ENCODE peak calls at places on chromosomes 12 and 14, in six cellular contexts. One of them, this sample, is unnamed.

GRCh38 chr12:109289004-109289403 is 20.1 kb downstream of the FOXN4 start:
- DNase-seq in endothelial cell: no peak
- DNase-seq in thoracic aorta: no peak
- DNase-seq in dorsolateral prefrontal cortex: no peak
- DNase-seq in pancreas: no peak
- DNase-seq in heart right ventricle: no peak
- DNase-seq in this sample: no peak

GRCh38 chr14:91599966-91600365 is 89.9 kb upstream of the PPP4R3A start:
- DNase-seq in thoracic aorta: no peak
- DNase-seq in pancreas: no peak
- DNase-seq in dorsolateral prefrontal cortex: no peak
- DNase-seq in heart right ventricle: no peak
- DNase-seq in endothelial cell: no peak
- DNase-seq in this sample: no peak

GRCh38 chr12:71589478-71589881 is 74.2 kb downstream of the ZFC3H1 start:
- DNase-seq in dorsolateral prefrontal cortex: no peak
- DNase-seq in pancreas: no peak
- DNase-seq in thoracic aorta: no peak
- DNase-seq in endothelial cell: no peak
- DNase-seq in heart right ventricle: no peak
- DNase-seq in this sample: no peak

GRCh38 chr14:77248666-77249065 is 22.3 kb downstream of the NGB start:
- DNase-seq in dorsolateral prefrontal cortex: no peak
- DNase-seq in heart right ventricle: no peak
- DNase-seq in endothelial cell: no peak
- DNase-seq in pancreas: no peak
- DNase-seq in thoracic aorta: no peak
- DNase-seq in this sample: no peak

GRCh38 chr12:87812711-87813110 is 216.5 kb downstream of the C12orf50 start:
- DNase-seq in heart right ventricle: no peak
- DNase-seq in dorsolateral prefrontal cortex: no peak
- DNase-seq in pancreas: no peak
- DNase-seq in endothelial cell: no peak
- DNase-seq in thoracic aorta: no peak
- DNase-seq in this sample: no peak

GRCh38 chr12:112752298-112752697 is 39.2 kb upstream of the RPH3A start:
- DNase-seq in thoracic aorta: no peak
- DNase-seq in heart right ventricle: no peak
- DNase-seq in dorsolateral prefrontal cortex: no peak
- DNase-seq in pancreas: no peak
- DNase-seq in endothelial cell: no peak
- DNase-seq in this sample: no peak

GRCh38 chr14:25010471-25010870 is 39.5 kb downstream of the STXBP6 start:
- DNase-seq in heart right ventricle: no peak
- DNase-seq in endothelial cell: no peak
- DNase-seq in pancreas: no peak
- DNase-seq in dorsolateral prefrontal cortex: no peak
- DNase-seq in thoracic aorta: no peak
- DNase-seq in this sample: no peak

GRCh38 chr14:78950654-78951053 is 780.5 kb downstream of the NRXN3 start:
- DNase-seq in endothelial cell: no peak
- DNase-seq in dorsolateral prefrontal cortex: no peak
- DNase-seq in heart right ventricle: no peak
- DNase-seq in thoracic aorta: no peak
- DNase-seq in pancreas: no peak
- DNase-seq in this sample: no peak

GRCh38 chr14:68734231-68734732 is 58.6 kb downstream of the ZFP36L1 start:
- DNase-seq in endothelial cell: no peak
- DNase-seq in pancreas: no peak
- DNase-seq in heart right ventricle: no peak
- DNase-seq in thoracic aorta: no peak
- DNase-seq in dorsolateral prefrontal cortex: no peak
- DNase-seq in this sample: no peak

GRCh38 chr14:39884091-39884490 is 451.9 kb upstream of the FBXO33 start:
- DNase-seq in thoracic aorta: no peak
- DNase-seq in dorsolateral prefrontal cortex: no peak
- DNase-seq in endothelial cell: no peak
- DNase-seq in pancreas: no peak
- DNase-seq in heart right ventricle: no peak
- DNase-seq in this sample: no peak

GRCh38 chr12:120055231-120055630 is 61.3 kb downstream of the RAB35 start:
- DNase-seq in thoracic aorta: no peak
- DNase-seq in pancreas: no peak
- DNase-seq in heart right ventricle: no peak
- DNase-seq in endothelial cell: no peak
- DNase-seq in dorsolateral prefrontal cortex: no peak
- DNase-seq in this sample: no peak

GRCh38 chr12:2364566-2365165 is 311.9 kb downstream of the CACNA1C start:
- DNase-seq in endothelial cell: no peak
- DNase-seq in dorsolateral prefrontal cortex: no peak
- DNase-seq in thoracic aorta: no peak
- DNase-seq in pancreas: no peak
- DNase-seq in heart right ventricle: no peak
- DNase-seq in this sample: no peak

GRCh38 chr14:105299654-105300541 is 903 bp downstream of the BRF1 start:
- DNase-seq in endothelial cell: peak; percentile 43
- DNase-seq in pancreas: peak; percentile 85
- DNase-seq in dorsolateral prefrontal cortex: no peak
- DNase-seq in heart right ventricle: no peak
- DNase-seq in thoracic aorta: no peak
- DNase-seq in this sample: no peak

GRCh38 chr12:28267920-28268680 is 77.8 kb downstream of the CCDC91 start:
- DNase-seq in thoracic aorta: no peak
- DNase-seq in endothelial cell: no peak
- DNase-seq in dorsolateral prefrontal cortex: no peak
- DNase-seq in heart right ventricle: no peak
- DNase-seq in pancreas: no peak
- DNase-seq in this sample: no peak

GRCh38 chr12:2691001-2691339 is 103.8 kb upstream of the FKBP4 start:
- DNase-seq in endothelial cell: peak; percentile 47
- DNase-seq in dorsolateral prefrontal cortex: no peak
- DNase-seq in thoracic aorta: no peak
- DNase-seq in heart right ventricle: no peak
- DNase-seq in pancreas: no peak
- DNase-seq in this sample: no peak

GRCh38 chr12:52274521-52274920 is at the start of gene KRT86:
- DNase-seq in pancreas: no peak
- DNase-seq in heart right ventricle: no peak
- DNase-seq in thoracic aorta: no peak
- DNase-seq in endothelial cell: no peak
- DNase-seq in dorsolateral prefrontal cortex: no peak
- DNase-seq in this sample: no peak

GRCh38 chr14:61662437-61663311 is 32.6 kb upstream of the HIF1A start:
- DNase-seq in heart right ventricle: no peak
- DNase-seq in endothelial cell: no peak
- DNase-seq in pancreas: no peak
- DNase-seq in dorsolateral prefrontal cortex: no peak
- DNase-seq in thoracic aorta: no peak
- DNase-seq in this sample: no peak

GRCh38 chr12:121484967-121485366 is 85.0 kb downstream of the RNF34 start:
- DNase-seq in heart right ventricle: no peak
- DNase-seq in endothelial cell: no peak
- DNase-seq in pancreas: no peak
- DNase-seq in thoracic aorta: no peak
- DNase-seq in dorsolateral prefrontal cortex: no peak
- DNase-seq in this sample: no peak

GRCh38 chr14:34322940-34323418 is 139.1 kb downstream of the SPTSSA start:
- DNase-seq in pancreas: peak; percentile 79
- DNase-seq in thoracic aorta: no peak
- DNase-seq in endothelial cell: peak; percentile 72
- DNase-seq in dorsolateral prefrontal cortex: peak; percentile 52
- DNase-seq in heart right ventricle: peak; percentile 51
- DNase-seq in this sample: no peak

GRCh38 chr12:130194154-130194553 is 31.9 kb downstream of the FZD10 start:
- DNase-seq in dorsolateral prefrontal cortex: no peak
- DNase-seq in endothelial cell: no peak
- DNase-seq in heart right ventricle: no peak
- DNase-seq in thoracic aorta: no peak
- DNase-seq in pancreas: no peak
- DNase-seq in this sample: no peak

GRCh38 chr12:66662729-66663128 is 16.1 kb downstream of the GRIP1 start:
- DNase-seq in heart right ventricle: no peak
- DNase-seq in dorsolateral prefrontal cortex: no peak
- DNase-seq in endothelial cell: no peak
- DNase-seq in pancreas: no peak
- DNase-seq in thoracic aorta: no peak
- DNase-seq in this sample: no peak

GRCh38 chr12:79298511-79298910 is 392.3 kb downstream of the PAWR start:
- DNase-seq in heart right ventricle: no peak
- DNase-seq in pancreas: no peak
- DNase-seq in endothelial cell: no peak
- DNase-seq in thoracic aorta: no peak
- DNase-seq in dorsolateral prefrontal cortex: no peak
- DNase-seq in this sample: no peak

GRCh38 chr14:65286443-65286842 is 126.1 kb upstream of the FUT8 start:
- DNase-seq in heart right ventricle: no peak
- DNase-seq in dorsolateral prefrontal cortex: no peak
- DNase-seq in thoracic aorta: no peak
- DNase-seq in endothelial cell: no peak
- DNase-seq in pancreas: no peak
- DNase-seq in this sample: no peak
- TF ChIP-seq CTCF in heart right ventricle: no peak
- TF ChIP-seq CTCF in dorsolateral prefrontal cortex: peak; percentile 58
- TF ChIP-seq CTCF in thoracic aorta: no peak
- TF ChIP-seq CTCF in endothelial cell: peak; percentile 15
- TF ChIP-seq CTCF in pancreas: no peak
- TF ChIP-seq CTCF in this sample: no peak

DNA sequence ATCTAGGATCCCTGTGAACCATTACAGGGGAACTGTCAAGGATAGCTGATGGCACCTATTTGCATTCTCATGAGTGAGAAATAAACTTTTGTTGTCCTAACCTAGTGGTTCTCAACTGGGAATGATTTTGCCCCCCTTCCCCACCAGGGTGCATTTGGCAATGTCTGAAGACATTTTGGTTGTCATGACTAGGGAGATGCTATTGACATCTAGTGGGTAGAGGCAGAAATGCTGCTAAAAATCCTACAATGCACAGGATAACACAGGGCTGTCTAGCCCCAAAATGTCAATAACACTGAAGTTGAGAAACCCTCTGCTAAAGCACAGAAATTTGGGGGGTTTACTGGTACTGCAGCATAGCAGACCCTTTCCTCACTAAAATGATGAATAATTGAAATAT is 140.9 kb upstream of the SRRM4 start:
- DNase-seq in dorsolateral prefrontal cortex: no peak
- DNase-seq in pancreas: no peak
- DNase-seq in thoracic aorta: no peak
- DNase-seq in heart right ventricle: no peak
- DNase-seq in endothelial cell: no peak
- DNase-seq in this sample: no peak
- TF ChIP-seq CTCF in dorsolateral prefrontal cortex: no peak
- TF ChIP-seq CTCF in pancreas: no peak
- TF ChIP-seq CTCF in thoracic aorta: no peak
- TF ChIP-seq CTCF in heart right ventricle: no peak
- TF ChIP-seq CTCF in endothelial cell: no peak
- TF ChIP-seq CTCF in this sample: no peak

GRCh38 chr12:47067778-47068431 is 11.5 kb upstream of the PCED1B start:
- DNase-seq in dorsolateral prefrontal cortex: no peak
- DNase-seq in thoracic aorta: no peak
- DNase-seq in pancreas: no peak
- DNase-seq in endothelial cell: no peak
- DNase-seq in heart right ventricle: no peak
- DNase-seq in this sample: no peak

GRCh38 chr12:47073951-47074350 is 5.5 kb upstream of the PCED1B start:
- DNase-seq in thoracic aorta: no peak
- DNase-seq in pancreas: no peak
- DNase-seq in endothelial cell: no peak
- DNase-seq in dorsolateral prefrontal cortex: no peak
- DNase-seq in heart right ventricle: no peak
- DNase-seq in this sample: no peak

GRCh38 chr12:47074757-47075156 is 4.7 kb upstream of the PCED1B start:
- DNase-seq in dorsolateral prefrontal cortex: no peak
- DNase-seq in pancreas: no peak
- DNase-seq in endothelial cell: no peak
- DNase-seq in heart right ventricle: no peak
- DNase-seq in thoracic aorta: no peak
- DNase-seq in this sample: no peak

GRCh38 chr12:47068539-47068938 is 10.9 kb upstream of the PCED1B start:
- DNase-seq in dorsolateral prefrontal cortex: no peak
- DNase-seq in endothelial cell: no peak
- DNase-seq in thoracic aorta: no peak
- DNase-seq in pancreas: no peak
- DNase-seq in heart right ventricle: no peak
- DNase-seq in this sample: no peak

DNA sequence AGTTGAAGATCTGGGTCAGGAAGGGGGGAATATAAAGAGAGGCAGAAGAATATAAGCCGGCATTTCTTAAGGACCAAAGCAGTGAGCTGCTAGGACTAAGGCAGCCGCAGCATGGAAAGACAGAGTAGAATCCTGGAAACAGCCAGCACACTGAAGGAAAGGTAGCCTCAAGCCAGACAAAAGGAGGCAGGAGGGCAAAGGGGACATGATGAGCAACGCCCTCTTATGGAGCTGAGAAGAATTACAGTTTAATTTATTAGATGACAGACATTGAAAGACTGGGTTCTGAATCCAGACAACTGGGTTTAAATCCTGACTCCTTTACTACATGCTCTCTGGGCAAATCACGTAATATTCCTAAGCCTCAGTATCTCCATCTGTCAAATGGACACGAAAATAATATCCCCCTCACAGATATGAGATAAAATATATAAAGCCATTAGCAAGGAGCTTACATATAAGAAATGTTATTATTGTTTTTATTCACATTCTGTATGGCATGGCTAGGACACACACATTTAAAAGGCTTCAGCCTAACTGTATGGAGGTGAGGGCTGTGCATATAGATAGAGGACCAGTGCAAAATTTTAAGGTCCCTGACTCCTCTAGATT is 8.1 kb upstream of the PCED1B start:
- DNase-seq in heart right ventricle: no peak
- DNase-seq in pancreas: no peak
- DNase-seq in thoracic aorta: no peak
- DNase-seq in dorsolateral prefrontal cortex: no peak
- DNase-seq in endothelial cell: no peak
- DNase-seq in this sample: no peak
- TF ChIP-seq CTCF in heart right ventricle: peak; percentile 39
- TF ChIP-seq CTCF in pancreas: peak; percentile 21
- TF ChIP-seq CTCF in thoracic aorta: peak; percentile 40
- TF ChIP-seq CTCF in dorsolateral prefrontal cortex: no peak
- TF ChIP-seq CTCF in endothelial cell: peak; percentile 69
- TF ChIP-seq CTCF in this sample: no peak

DNA sequence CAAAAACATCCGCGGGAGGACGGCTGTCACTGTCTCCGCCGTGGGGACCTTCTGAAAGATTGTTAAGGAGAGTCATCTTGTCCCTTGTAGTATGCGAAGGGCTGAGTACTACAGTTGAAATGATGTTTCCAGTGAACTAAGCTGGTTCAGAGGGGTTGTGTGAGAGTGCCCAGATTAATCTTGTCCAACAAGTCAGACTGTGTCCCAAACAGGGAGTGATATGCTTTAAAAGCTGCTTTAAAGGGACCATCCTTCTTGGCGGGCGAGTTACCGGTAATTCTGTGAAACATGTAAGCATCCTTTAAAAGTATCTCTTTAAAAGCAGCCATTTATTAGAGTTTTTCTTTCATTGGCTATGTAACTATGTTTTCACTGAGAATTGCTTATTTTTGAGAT is 1.1 kb downstream of the WDR20 start:
- DNase-seq in endothelial cell: no peak
- DNase-seq in heart right ventricle: no peak
- DNase-seq in thoracic aorta: no peak
- DNase-seq in dorsolateral prefrontal cortex: no peak
- DNase-seq in pancreas: no peak
- DNase-seq in this sample: no peak
- TF ChIP-seq CTCF in endothelial cell: no peak
- TF ChIP-seq CTCF in heart right ventricle: no peak
- TF ChIP-seq CTCF in thoracic aorta: no peak
- TF ChIP-seq CTCF in dorsolateral prefrontal cortex: no peak
- TF ChIP-seq CTCF in pancreas: no peak
- TF ChIP-seq CTCF in this sample: no peak